ENCODE peak calls at places on chromosome 21, in four cellular contexts. One of them, this sample, is unnamed. For H3K36me3, the result is how much of the 10 kb centered on the place peaks cover.

GRCh38 chr21:34814529-34814951 is 145.7 kb downstream of the CLIC6 start:
- DNase-seq in HCT116: no peak
- DNase-seq in breast epithelium: peak
- DNase-seq in body of pancreas: no peak
- DNase-seq in this sample: no peak

GRCh38 chr21:40704141-40704540 is 142.8 kb downstream of the DSCAM start:
- DNase-seq in HCT116: no peak
- DNase-seq in breast epithelium: no peak
- DNase-seq in body of pancreas: no peak
- DNase-seq in this sample: no peak

GRCh38 chr21:35375115-35375514 is 326.0 kb upstream of the RUNX1 start:
- DNase-seq in HCT116: no peak
- DNase-seq in breast epithelium: no peak
- DNase-seq in body of pancreas: no peak
- DNase-seq in this sample: no peak

GRCh38 chr21:25760061-25760460 is 25.3 kb downstream of the GABPA start:
- DNase-seq in HCT116: no peak
- DNase-seq in breast epithelium: no peak
- DNase-seq in body of pancreas: no peak
- DNase-seq in this sample: no peak

GRCh38 chr21:39696196-39696595 is 48.8 kb upstream of the IGSF5 start:
- DNase-seq in HCT116: no peak
- DNase-seq in breast epithelium: no peak
- DNase-seq in body of pancreas: no peak
- DNase-seq in this sample: no peak

GRCh38 chr21:43311303-43311817 is 115.6 kb downstream of the SIK1 start:
- DNase-seq in HCT116: no peak
- DNase-seq in breast epithelium: no peak
- DNase-seq in body of pancreas: peak
- DNase-seq in this sample: no peak

GRCh38 chr21:15243356-15243755 is 178.6 kb upstream of the NRIP1 start:
- DNase-seq in HCT116: no peak
- DNase-seq in breast epithelium: no peak
- DNase-seq in body of pancreas: no peak
- DNase-seq in this sample: no peak

GRCh38 chr21:44802396-44803153 is 955 bp upstream of the UBE2G2 start:
- DNase-seq in HCT116: no peak
- DNase-seq in breast epithelium: no peak
- DNase-seq in body of pancreas: no peak
- DNase-seq in this sample: no peak

GRCh38 chr21:44986471-44987291 is 46.9 kb downstream of the SLX9 start:
- DNase-seq in HCT116: no peak
- DNase-seq in breast epithelium: no peak
- DNase-seq in body of pancreas: no peak
- DNase-seq in this sample: no peak

GRCh38 chr21:35208810-35209517 is 159.9 kb upstream of the RUNX1 start:
- DNase-seq in HCT116: no peak
- DNase-seq in breast epithelium: no peak
- DNase-seq in body of pancreas: no peak
- DNase-seq in this sample: no peak

GRCh38 chr21:14453964-14454641 is 71.2 kb upstream of the HSPA13 start:
- DNase-seq in HCT116: no peak
- DNase-seq in breast epithelium: no peak
- DNase-seq in body of pancreas: no peak
- DNase-seq in this sample: no peak

GRCh38 chr21:26752849-26753248 is 92.4 kb downstream of the ADAMTS1 start:
- DNase-seq in HCT116: no peak
- DNase-seq in breast epithelium: no peak
- DNase-seq in body of pancreas: no peak
- DNase-seq in this sample: no peak

GRCh38 chr21:44497641-44498243 is 42.3 kb downstream of the KRTAP10-1 start:
- DNase-seq in HCT116: no peak
- DNase-seq in breast epithelium: no peak
- DNase-seq in body of pancreas: no peak
- DNase-seq in this sample: no peak

GRCh38 chr21:19321688-19322087 is 918.1 kb upstream of the TMPRSS15 start:
- DNase-seq in HCT116: no peak
- DNase-seq in breast epithelium: no peak
- DNase-seq in body of pancreas: no peak
- DNase-seq in this sample: no peak

GRCh38 chr21:41726630-41726969 is 40.3 kb downstream of the RIPK4 start:
- DNase-seq in HCT116: no peak
- DNase-seq in breast epithelium: no peak
- DNase-seq in body of pancreas: no peak
- DNase-seq in this sample: no peak

GRCh38 chr21:41725421-41726021 is 41.3 kb downstream of the RIPK4 start:
- DNase-seq in HCT116: no peak
- DNase-seq in breast epithelium: no peak
- DNase-seq in body of pancreas: no peak
- DNase-seq in this sample: no peak

GRCh38 chr21:41726970-41727783 is 39.7 kb downstream of the RIPK4 start:
- DNase-seq in HCT116: peak
- DNase-seq in breast epithelium: peak
- DNase-seq in body of pancreas: peak
- DNase-seq in this sample: no peak

GRCh38 chr21:41727784-41728763 is 38.8 kb downstream of the RIPK4 start:
- DNase-seq in HCT116: no peak
- DNase-seq in breast epithelium: no peak
- DNase-seq in body of pancreas: no peak
- DNase-seq in this sample: no peak

GRCh38 chr21:41726058-41726558 is 40.7 kb downstream of the RIPK4 start:
- DNase-seq in HCT116: no peak
- DNase-seq in breast epithelium: no peak
- DNase-seq in body of pancreas: no peak
- DNase-seq in this sample: no peak
- H3K4me3 ChIP-seq in HCT116: no peak
- H3K4me3 ChIP-seq in breast epithelium: no peak
- H3K4me3 ChIP-seq in body of pancreas: no peak
- H3K4me3 ChIP-seq in this sample: no peak

GRCh38 chr21:28938726-28939125 is 54.0 kb downstream of the LTN1 start:
- DNase-seq in HCT116: no peak
- DNase-seq in breast epithelium: no peak
- DNase-seq in body of pancreas: no peak
- DNase-seq in this sample: no peak
- H3K36me3 ChIP-seq in HCT116: under half
- H3K36me3 ChIP-seq in breast epithelium: under half
- H3K36me3 ChIP-seq in body of pancreas: under half
- H3K36me3 ChIP-seq in this sample: under half

GRCh38 chr21:31786164-31786920 is 54.4 kb upstream of the SCAF4 start:
- DNase-seq in HCT116: no peak
- DNase-seq in breast epithelium: no peak
- DNase-seq in body of pancreas: no peak
- DNase-seq in this sample: no peak

GRCh38 chr21:31781737-31782136 is 49.8 kb upstream of the SCAF4 start:
- DNase-seq in HCT116: no peak
- DNase-seq in breast epithelium: no peak
- DNase-seq in body of pancreas: peak
- DNase-seq in this sample: no peak

GRCh38 chr21:31777857-31778256 is 45.9 kb upstream of the SCAF4 start:
- DNase-seq in HCT116: no peak
- DNase-seq in breast epithelium: no peak
- DNase-seq in body of pancreas: no peak
- DNase-seq in this sample: no peak

DNA sequence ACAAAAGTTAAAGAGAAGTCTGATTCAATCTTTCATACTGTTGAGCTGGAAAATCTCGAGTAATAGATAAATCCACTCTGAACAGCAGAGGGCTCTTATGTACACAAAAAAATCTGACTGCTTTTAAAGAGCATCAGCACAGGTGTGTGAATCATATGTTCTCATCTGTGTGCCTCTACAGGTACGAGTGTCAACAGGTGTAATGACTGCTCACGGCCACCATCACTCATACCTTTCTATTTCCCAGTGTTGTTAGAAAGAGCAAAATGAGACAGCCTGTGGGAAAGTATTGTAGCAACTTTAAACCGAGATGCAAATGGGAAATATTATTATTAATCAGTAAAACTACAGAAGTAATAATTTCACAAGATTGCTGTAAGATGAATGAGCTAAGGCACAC is 49.0 kb upstream of the SCAF4 start:
- DNase-seq in HCT116: peak
- DNase-seq in breast epithelium: no peak
- DNase-seq in body of pancreas: no peak
- DNase-seq in this sample: no peak
- TF ChIP-seq CTCF in HCT116: peak
- TF ChIP-seq CTCF in breast epithelium: no peak
- TF ChIP-seq CTCF in body of pancreas: peak
- TF ChIP-seq CTCF in this sample: no peak

DNA sequence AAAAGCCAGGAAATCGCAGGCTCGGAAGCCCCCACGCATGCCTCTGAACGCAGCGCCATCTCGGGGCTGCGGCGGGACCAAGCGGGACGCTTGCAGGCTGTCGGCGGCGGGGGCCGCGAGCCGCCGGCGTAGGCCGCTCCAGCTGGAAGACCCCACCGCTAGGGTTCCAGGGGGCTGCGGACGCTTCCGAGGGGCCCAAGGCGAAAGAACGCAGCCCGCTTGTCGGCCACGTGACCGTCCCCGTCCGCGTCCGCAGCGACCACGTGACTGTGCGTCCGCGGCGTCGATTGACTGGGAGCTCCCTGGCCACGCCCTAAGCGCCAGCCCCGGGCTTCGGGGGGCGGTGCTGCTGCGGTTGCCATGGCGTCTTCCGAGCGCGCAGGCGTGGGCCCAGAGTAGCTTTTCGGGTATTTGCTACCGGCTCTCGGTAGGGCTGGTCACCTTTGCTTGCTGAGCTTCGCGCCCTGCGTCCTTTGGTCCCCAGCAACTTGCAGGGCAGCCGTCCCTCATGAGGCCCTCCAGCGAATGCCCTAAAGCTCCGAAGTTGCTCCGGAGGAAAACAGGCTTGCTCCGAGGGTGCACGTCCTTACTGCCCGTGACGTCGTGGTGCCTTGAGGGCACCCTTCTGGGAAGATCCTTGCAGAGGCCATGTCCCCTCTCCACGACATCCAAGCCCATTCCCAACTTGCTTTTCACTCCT is 197.2 kb downstream of the DYRK1A start:
- DNase-seq in HCT116: peak
- DNase-seq in breast epithelium: peak
- DNase-seq in body of pancreas: peak
- DNase-seq in this sample: peak
- H3K4me3 ChIP-seq in HCT116: peak
- H3K4me3 ChIP-seq in breast epithelium: peak
- H3K4me3 ChIP-seq in body of pancreas: peak
- H3K4me3 ChIP-seq in this sample: peak